ENCODE peak calls at places on chromosomes 13 and 19, in four cellular contexts. Q is HFF-Myc, B is brain microvascular endothelial cell, E is BE2C. W is an unnamed sample.

GRCh38 chr19:38173324-38174041 is 50.5 kb downstream of the DPF1 start:
- DNase-seq in Q (no peak), B (no peak), E (peak; percentile 58), W (peak; percentile 78)

GRCh38 chr13:49022472-49023144 is 46.9 kb downstream of the FNDC3A start:
- DNase-seq in Q (no peak), B (no peak), E (no peak), W (peak; percentile 17)

GRCh38 chr13:111337206-111337605 is 16.8 kb downstream of the TEX29 start:
- DNase-seq in Q (peak; percentile 97), B (peak; percentile 70), E (no peak), W (peak; percentile 96)

GRCh38 chr19:47446534-47447469 is 24.9 kb downstream of the SLC8A2 start:
- DNase-seq in Q (no peak), B (no peak), E (peak; percentile 93), W (no peak)

GRCh38 chr13:32947886-32948285 is 68.3 kb upstream of the KL start:
- DNase-seq in Q (no peak), B (no peak), E (peak; percentile 57), W (no peak)

GRCh38 chr19:51407631-51408131 is 9.8 kb downstream of the SIGLEC10 start:
- DNase-seq in Q (no peak), B (peak; percentile 23), E (no peak), W (peak; percentile 30)

GRCh38 chr13:33671560-33671959 is 146.4 kb upstream of the RFC3 start:
- DNase-seq in Q (no peak), B (no peak), E (no peak), W (no peak)

GRCh38 chr19:1074512-1075283 is 7.7 kb downstream of the ARHGAP45 start:
- DNase-seq in Q (no peak), B (no peak), E (peak; percentile 95), W (no peak)

GRCh38 chr19:14432817-14433453 is at the start of gene PKN1:
- DNase-seq in Q (no peak), B (no peak), E (peak; percentile 74), W (peak; percentile 81)

GRCh38 chr19:17246681-17247425 is 1.1 kb upstream of the NR2F6 start:
- DNase-seq in Q (no peak), B (no peak), E (peak; percentile 73), W (peak; percentile 79)

GRCh38 chr13:64410654-64411053 is 2819.5 kb downstream of the PCDH9 start:
- DNase-seq in Q (no peak), B (no peak), E (no peak), W (no peak)
- H3K4me3 ChIP-seq in Q (no peak overlapping the region), B (no peak overlapping the region), E (no peak overlapping the region), W (no peak overlapping the region)

GRCh38 chr13:36395280-36395679 is 37.0 kb upstream of the CCNA1 start:
- DNase-seq in Q (peak; percentile 30), B (no peak), E (no peak), W (peak; percentile 72)
- TF ChIP-seq CTCF in Q (peak; percentile 38), B (peak; percentile 46), E (no peak), W (peak; percentile 34)

DNA sequence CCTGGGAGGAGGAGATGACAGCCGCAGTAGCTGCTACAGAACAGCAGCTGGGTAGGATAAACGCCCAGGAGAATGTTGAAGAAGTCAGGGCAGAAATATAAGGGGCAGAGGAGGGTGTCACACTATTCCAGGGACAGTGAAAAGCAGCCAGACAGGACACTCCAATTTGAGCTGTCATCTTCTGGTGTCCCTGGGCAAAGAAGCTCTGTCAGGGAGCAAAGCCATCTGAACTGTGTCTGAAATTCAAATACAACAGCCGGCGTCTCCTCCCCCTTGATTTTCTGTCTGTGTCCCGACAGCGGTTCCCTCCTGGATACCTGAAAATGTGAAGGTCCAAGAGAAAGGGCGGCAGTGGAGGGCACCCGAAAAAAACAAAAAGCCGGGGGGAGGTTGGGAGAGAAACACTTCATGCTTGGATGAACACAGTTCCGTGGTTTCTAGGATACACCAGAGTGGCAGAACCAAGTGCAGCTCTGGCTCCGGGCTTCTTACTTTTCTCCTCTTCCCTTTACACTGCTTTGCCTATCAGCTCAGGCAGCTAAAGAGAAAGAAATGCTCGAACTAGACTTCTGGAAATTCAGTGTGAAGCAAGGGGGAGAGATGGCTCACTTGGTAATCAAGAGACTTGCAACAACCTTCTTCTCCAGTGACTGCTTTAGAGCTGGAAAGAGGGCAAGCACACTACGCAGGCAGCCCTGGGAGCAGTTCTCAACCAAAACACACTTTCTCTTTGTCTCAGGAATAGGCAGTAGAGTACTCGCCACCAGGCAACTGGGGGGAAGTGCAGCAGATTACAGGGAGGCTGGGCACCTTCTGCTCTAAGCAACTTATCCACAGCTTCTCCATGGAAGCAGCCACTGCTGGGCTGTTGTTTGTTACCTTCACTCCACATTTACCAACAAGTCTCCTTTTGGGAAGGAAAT is 465.6 kb downstream of the ITGBL1 start:
- DNase-seq in Q (no peak), B (no peak), E (peak; percentile 56), W (no peak)
- H3K4me3 ChIP-seq in Q (no peak overlapping the region), B (no peak overlapping the region), E (peak overlapping the region; percentile 56), W (no peak overlapping the region)

DNA sequence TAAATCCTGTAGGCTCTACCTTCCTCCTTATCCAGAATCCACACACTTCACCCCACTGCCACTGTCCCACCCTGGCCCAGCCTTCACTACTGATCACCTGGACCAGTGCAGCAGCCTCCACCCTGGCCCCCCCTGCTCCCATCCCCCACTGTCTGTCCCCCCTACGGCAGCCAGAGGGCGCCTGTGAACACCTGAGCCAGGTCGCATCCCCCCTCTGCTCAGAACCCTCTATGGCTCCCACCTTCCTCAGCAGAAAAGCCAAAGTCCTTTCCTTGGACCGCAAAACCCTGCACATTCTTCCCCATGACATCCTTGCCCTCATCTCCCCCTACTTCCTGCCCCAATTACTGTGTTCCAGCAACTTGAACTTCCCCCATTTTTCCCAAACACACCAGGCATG is 20.6 kb downstream of the ELAVL3 start:
- DNase-seq in Q (no peak), B (no peak), E (no peak), W (no peak)
- TF ChIP-seq CTCF in Q (peak; percentile 41), B (peak; percentile 54), E (peak; percentile 34), W (no peak)

GRCh38 chr19:40803170-40803856 is 4.3 kb downstream of the EGLN2 start:
- DNase-seq in Q (no peak), B (no peak), E (no peak), W (no peak)
- H3K4me3 ChIP-seq in Q (peak overlapping the region; percentile 78), B (no peak overlapping the region), E (no peak overlapping the region), W (peak overlapping the region; percentile 87)

DNA sequence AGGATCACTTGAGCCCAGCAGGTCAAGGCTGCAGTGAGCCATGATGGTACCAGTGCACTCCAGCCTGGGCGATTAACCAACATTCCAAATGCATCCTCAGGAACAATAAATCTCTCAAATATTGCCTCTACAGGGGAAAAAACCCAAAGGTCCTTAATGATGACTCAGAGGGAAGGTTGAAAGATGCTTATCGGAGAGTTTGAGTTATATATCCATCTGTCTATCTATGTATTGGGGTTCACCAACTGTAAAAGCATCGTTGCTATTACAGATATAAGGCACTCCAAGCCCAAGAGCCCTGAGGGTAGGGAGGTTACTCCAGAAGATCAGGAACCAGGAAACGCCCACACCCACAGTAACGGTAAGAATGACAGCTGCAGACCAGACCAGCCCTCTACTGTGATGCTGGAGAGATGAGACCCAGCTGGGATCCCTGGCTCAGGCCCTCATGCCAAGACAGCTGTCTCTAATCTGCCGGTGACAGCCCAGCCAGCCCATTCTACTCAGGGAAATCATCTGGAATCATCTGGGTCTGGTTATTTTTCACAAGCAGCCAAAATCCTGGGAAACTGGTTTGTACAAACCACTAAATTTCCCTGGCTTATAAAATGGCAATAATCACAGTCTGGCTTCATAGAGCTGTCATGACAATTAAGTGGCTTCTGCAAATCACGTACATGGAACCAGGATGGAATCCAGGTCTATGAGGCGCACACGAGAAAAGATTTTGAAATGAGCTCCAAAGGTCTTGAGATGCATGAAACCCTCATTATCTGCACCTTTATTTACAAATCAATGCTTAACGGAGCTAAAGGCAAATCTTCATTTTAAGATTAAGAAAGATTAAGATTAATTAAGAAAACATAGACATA is 23.8 kb downstream of the TEX101 start:
- DNase-seq in Q (peak; percentile 98), B (no peak), E (peak; percentile 78), W (peak; percentile 65)
- TF ChIP-seq CTCF in Q (no peak), B (no peak), E (no peak), W (no peak)

GRCh38 chr13:68608147-68608546 is 1378.0 kb upstream of the PCDH9 start:
- DNase-seq in Q (no peak), B (no peak), E (no peak), W (no peak)
- H3K4me3 ChIP-seq in Q (no peak overlapping the region), B (no peak overlapping the region), E (no peak overlapping the region), W (no peak overlapping the region)

GRCh38 chr19:2315121-2315817 is 7.3 kb upstream of the LINGO3 start:
- DNase-seq in Q (no peak), B (no peak), E (no peak), W (no peak)
- TF ChIP-seq CTCF in Q (no peak), B (no peak), E (no peak), W (no peak)

W was measured in foreskin fibroblast.